ENCODE peak calls at places on chromosome 20, in four cellular contexts. E, A, N and I are unnamed samples.

GRCh38 chr20:13996265-13996664 is 949 bp downstream of the MACROD2 start:
- DNase-seq in E (no peak), A (no peak), N (no peak), I (no peak)

GRCh38 chr20:59013959-59014608 is 5.1 kb upstream of the TUBB1 start:
- DNase-seq in E (no peak), A (no peak), N (no peak), I (no peak)

GRCh38 chr20:38065764-38066375 is 32.3 kb downstream of the RPRD1B start:
- DNase-seq in E (no peak), A (no peak), N (no peak), I (no peak)

GRCh38 chr20:55153321-55153720 is 677.9 kb downstream of the DOK5 start:
- DNase-seq in E (no peak), A (no peak), N (no peak), I (no peak)

GRCh38 chr20:44106615-44107014 is 80.4 kb downstream of the JPH2 start:
- DNase-seq in E (no peak), A (no peak), N (peak), I (no peak)

GRCh38 chr20:63695419-63696310 is 787 bp upstream of the TNFRSF6B start:
- DNase-seq in E (no peak), A (no peak), N (peak), I (no peak)

GRCh38 chr20:43220612-43221011 is 30.9 kb upstream of the PTPRT start:
- DNase-seq in E (no peak), A (no peak), N (no peak), I (no peak)

GRCh38 chr20:26276811-26277210 is 580.2 kb upstream of the ZNF337 start:
- DNase-seq in E (peak), A (peak), N (peak), I (no peak)

GRCh38 chr20:36061754-36062153 is 92.8 kb upstream of the EPB41L1 start:
- DNase-seq in E (no peak), A (no peak), N (no peak), I (no peak)

GRCh38 chr20:16574656-16575355 is 1.6 kb upstream of the KIF16B start:
- DNase-seq in E (peak), A (peak), N (peak), I (peak)

GRCh38 chr20:32779500-32780215 is 17.5 kb downstream of the DNMT3B start:
- DNase-seq in E (peak), A (peak), N (peak), I (peak)

GRCh38 chr20:59068534-59068933 is 25.9 kb upstream of the PRELID3B start:
- DNase-seq in E (no peak), A (no peak), N (no peak), I (no peak)

GRCh38 chr20:57250607-57251343 is 15.7 kb downstream of the BMP7 start:
- DNase-seq in E (no peak), A (no peak), N (peak), I (no peak)

GRCh38 chr20:62644802-62645496 is 2.6 kb downstream of the SLCO4A1 start:
- DNase-seq in E (no peak), A (no peak), N (no peak), I (no peak)

GRCh38 chr20:2688041-2688591 is 4.5 kb upstream of the EBF4 start:
- DNase-seq in E (peak), A (peak), N (peak), I (peak)

GRCh38 chr20:44715495-44716308 is 533 bp downstream of the CCN5 start:
- DNase-seq in E (no peak), A (no peak), N (no peak), I (no peak)

GRCh38 chr20:48556956-48557355 is 270.8 kb downstream of the PREX1 start:
- DNase-seq in E (peak), A (no peak), N (peak), I (no peak)

GRCh38 chr20:57680131-57680716 is 29.6 kb downstream of the PMEPA1 start:
- DNase-seq in E (no peak), A (no peak), N (no peak), I (no peak)

GRCh38 chr20:15854871-15855270 is 718.4 kb downstream of the KIF16B start:
- DNase-seq in E (no peak), A (no peak), N (no peak), I (no peak)

GRCh38 chr20:362271-363254 is 15.7 kb downstream of the NRSN2 start:
- DNase-seq in E (no peak), A (peak), N (peak), I (no peak)

GRCh38 chr20:59144179-59144830 is 19.3 kb upstream of the ZNF831 start:
- DNase-seq in E (no peak), A (peak), N (no peak), I (no peak)

GRCh38 chr20:19056909-19057308 is 155.5 kb upstream of the SLC24A3 start:
- DNase-seq in E (no peak), A (no peak), N (peak), I (no peak)

GRCh38 chr20:13788167-13788834 is 3.5 kb downstream of the NDUFAF5 start:
- DNase-seq in E (peak), A (peak), N (peak), I (peak)

GRCh38 chr20:38032585-38033329 is 499 bp downstream of the TTI1 start:
- DNase-seq in E (no peak), A (no peak), N (no peak), I (no peak)

GRCh38 chr20:19335916-19336315 is 123.5 kb downstream of the SLC24A3 start:
- DNase-seq in E (no peak), A (no peak), N (no peak), I (no peak)

GRCh38 chr20:15220009-15220656 is 882.7 kb upstream of the FLRT3 start:
- DNase-seq in E (no peak), A (no peak), N (no peak), I (no peak)

DNA sequence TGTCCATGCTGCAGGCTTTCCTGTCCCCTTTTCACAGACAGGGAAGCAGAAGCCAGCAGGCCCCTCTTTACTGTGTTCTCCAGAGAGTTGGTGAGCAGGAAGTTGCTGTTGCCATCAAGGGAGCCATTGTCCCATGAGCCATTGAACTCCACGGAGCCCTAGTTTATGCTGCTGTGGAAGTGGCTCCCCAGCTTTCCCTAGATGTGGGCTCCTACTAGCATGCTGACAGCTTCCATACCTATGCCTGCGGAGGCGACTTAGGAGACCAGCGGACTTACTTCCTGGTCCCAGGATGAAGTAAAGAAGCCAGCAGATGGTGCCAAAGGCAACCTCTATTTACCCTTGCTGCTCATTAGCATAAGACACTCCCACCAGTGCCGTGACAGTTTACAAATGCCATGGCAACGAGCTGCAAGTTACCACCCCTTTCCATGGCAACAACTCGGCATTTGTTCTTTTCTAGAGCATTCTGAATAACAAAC is 30.8 kb upstream of the FKBP1A start:
- DNase-seq in E (no peak), A (peak), N (peak), I (peak)
- TF ChIP-seq CTCF in E (no peak), A (peak), N (peak), I (no peak)

GRCh38 chr20:47296950-47297349 is 59.5 kb downstream of the ZMYND8 start:
- DNase-seq in E (no peak), A (no peak), N (no peak), I (no peak)
- TF ChIP-seq CTCF in E (no peak), A (peak), N (peak), I (no peak)

GRCh38 chr20:24782221-24782620 is 166.8 kb upstream of the CST7 start:
- DNase-seq in E (no peak), A (no peak), N (peak), I (no peak)

GRCh38 chr20:24779886-24780285 is 169.2 kb upstream of the CST7 start:
- DNase-seq in E (no peak), A (peak), N (peak), I (no peak)

GRCh38 chr20:24781061-24781980 is 167.7 kb upstream of the CST7 start:
- DNase-seq in E (peak), A (peak), N (peak), I (peak)

GRCh38 chr20:24779166-24779565 is 169.9 kb upstream of the CST7 start:
- DNase-seq in E (no peak), A (peak), N (peak), I (no peak)

DNA sequence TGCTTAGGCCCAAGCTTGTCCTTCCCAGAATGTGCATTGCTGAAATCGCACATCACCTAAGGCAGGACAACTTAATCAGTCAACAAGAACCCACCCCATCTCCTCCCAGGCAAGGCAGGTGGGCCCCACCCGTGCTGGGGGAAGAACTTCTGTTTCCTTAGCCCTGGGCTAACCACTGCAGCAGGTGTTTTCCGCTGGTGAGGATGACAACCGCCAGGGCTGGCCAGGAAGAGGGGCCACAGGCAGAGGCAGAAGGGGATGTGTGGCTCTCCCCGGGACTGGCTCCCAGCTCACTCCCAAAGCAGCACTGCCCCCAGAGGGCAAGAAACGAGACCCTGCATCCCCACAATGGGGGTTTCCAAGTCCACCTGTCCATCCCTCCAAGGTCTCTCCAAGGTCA is 168.4 kb upstream of the CST7 start:
- DNase-seq in E (no peak), A (peak), N (peak), I (no peak)
- TF ChIP-seq CTCF in E (no peak), A (no peak), N (no peak), I (no peak)

DNA sequence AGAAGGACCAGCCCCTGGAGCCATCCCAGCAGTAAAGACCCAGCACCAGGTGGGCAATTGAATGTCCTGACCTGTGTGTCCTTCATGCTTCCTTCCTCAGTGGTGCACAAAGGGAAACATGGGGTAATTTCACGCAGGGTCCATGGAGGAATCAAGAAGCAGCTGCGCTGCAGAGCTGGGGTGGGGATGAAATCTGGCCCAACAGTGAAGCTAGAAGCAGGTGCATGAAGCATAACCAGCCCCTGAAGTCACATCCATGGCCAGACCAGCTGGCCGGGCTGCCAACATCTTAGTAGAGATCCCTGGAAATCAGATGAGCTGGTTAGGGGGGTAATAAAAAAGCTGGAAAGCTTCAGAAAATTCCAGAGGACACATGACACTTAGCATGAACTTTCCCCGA is 646.7 kb upstream of the DEFB115 start:
- DNase-seq in E (no peak), A (no peak), N (no peak), I (no peak)
- TF ChIP-seq CTCF in E (no peak), A (no peak), N (no peak), I (no peak)

DNA sequence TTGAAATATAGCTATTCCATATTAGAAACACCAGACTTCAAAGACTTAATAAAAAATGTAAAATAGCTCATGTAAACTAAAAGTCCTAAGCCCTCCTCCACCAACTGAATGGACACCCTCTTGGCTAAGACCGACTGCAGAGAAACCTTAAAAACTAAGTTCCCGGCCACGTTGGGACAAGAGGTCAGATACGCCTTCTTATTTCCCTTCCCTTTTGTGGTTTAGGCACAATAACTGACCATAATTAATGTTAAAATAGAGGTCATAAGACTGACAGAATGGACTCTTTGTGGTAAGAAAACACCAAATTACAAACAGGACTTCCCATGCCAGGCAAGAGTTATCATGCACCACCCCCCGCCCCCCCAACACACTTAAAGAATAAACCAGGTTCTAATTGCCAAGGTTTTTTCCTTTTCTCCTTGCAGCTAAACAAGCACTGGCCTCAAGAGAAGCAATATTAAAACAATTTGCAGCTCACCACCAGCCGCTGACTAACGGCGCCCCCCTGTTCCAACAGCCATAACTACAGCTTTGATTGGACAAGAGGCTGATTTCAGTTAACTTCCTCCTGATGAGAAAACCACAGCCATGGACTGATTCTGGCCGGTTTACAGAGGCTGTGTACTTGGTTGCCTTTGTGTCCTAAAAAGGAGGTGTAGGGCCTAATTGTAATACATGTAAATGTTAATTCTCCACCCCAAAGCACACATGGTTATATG is 10.7 kb upstream of the LAMP5 start:
- DNase-seq in E (peak), A (peak), N (peak), I (no peak)
- TF ChIP-seq CTCF in E (no peak), A (peak), N (peak), I (no peak)

DNA sequence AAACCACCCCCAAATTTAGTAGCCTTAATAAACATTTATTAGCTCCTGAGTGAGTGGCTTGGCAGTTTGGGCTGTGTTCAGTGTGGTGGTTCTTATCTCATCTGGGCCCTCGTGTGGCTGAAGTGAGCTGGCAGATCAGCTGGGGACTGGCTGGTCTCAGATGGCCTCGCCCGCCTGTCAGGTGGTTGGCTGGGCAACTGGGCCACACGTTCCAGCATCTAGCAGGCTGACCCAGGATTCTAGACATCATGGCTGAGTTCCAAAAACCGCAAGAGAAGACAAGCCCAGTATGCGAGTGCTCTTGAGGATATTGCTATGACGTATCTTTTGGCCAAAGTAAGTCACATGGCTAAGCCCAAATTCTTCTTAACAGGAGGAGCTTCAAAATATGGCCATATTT is 28.9 kb downstream of the EIF2S2 start:
- DNase-seq in E (no peak), A (no peak), N (no peak), I (no peak)
- TF ChIP-seq CTCF in E (no peak), A (no peak), N (peak), I (no peak)

GRCh38 chr20:21490105-21490504 is 23.8 kb downstream of the NKX2-2 start:
- DNase-seq in E (no peak), A (no peak), N (no peak), I (no peak)
- TF ChIP-seq CTCF in E (no peak), A (peak), N (peak), I (no peak)

DNA sequence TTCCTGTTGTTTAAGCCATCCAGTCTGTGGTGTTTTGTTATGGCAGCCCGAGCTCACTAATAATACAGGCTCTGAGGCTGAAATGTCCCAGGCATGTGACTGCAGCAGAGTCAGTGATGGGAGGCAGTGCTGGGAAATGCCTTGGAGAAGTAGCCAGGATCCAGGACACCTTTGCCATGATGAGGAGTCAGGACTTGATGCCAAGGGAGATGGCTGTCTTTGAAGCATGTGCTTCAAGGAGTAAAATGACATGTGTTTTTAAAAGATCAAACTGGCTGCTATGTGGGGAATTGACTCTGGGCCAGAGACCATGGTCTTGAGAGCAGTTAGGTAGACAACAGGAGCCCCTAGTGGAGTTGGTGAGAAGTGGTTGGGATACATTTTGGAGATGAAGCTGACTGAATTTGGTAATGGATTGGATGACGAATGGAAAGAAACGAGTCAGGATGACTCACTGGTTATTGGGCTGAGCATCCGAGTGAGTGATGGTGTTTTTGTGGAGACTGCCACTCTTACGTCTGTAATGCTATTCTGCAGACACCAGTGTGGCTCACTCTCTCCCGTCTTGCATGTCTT is 322.2 kb downstream of the PLCB1 start:
- DNase-seq in E (no peak), A (peak), N (peak), I (no peak)
- TF ChIP-seq CTCF in E (peak), A (peak), N (peak), I (peak)